ENCODE peak calls at places on chromosome 1, in seven cellular contexts. I, C, U, T, E, R and W are unnamed samples.
A peak's percentile ranks its signal among the peaks of the same experiment; 100 is the strongest.

GRCh38 chr1:153928776-153929432 is 6.1 kb upstream of the GATAD2B start:
- DNase-seq in I (no peak), C (peak; percentile 74), U (no peak), T (peak; percentile 66), E (peak; percentile 31), R (peak; percentile 39), W (no peak)

GRCh38 chr1:161044908-161045748 is 649 bp downstream of the USF1 start:
- DNase-seq in I (peak; percentile 64), C (peak; percentile 67), U (peak; percentile 24), T (peak; percentile 64), E (peak; percentile 69), R (no peak), W (peak; percentile 87)

GRCh38 chr1:156497078-156497742 is 3.4 kb downstream of the MEF2D start:
- DNase-seq in I (no peak), C (no peak), U (no peak), T (no peak), E (no peak), R (no peak), W (peak; percentile 68)

GRCh38 chr1:43666608-43667007 is 16.7 kb downstream of the KDM4A start:
- DNase-seq in I (no peak), C (no peak), U (no peak), T (no peak), E (no peak), R (no peak), W (no peak)

GRCh38 chr1:201506573-201507567 is at the start of gene CSRP1:
- DNase-seq in I (peak; percentile 67), C (peak; percentile 83), U (peak; percentile 74), T (peak; percentile 90), E (peak; percentile 90), R (peak; percentile 87), W (peak; percentile 97)

GRCh38 chr1:26083246-26083645 is 15.8 kb upstream of the TRIM63 start:
- DNase-seq in I (no peak), C (no peak), U (no peak), T (no peak), E (peak; percentile 29), R (no peak), W (no peak)

GRCh38 chr1:77282187-77282865 is 507 bp downstream of the AK5 start:
- DNase-seq in I (peak; percentile 1), C (peak; percentile 21), U (peak; percentile 10), T (no peak), E (peak; percentile 22), R (no peak), W (no peak)

GRCh38 chr1:22550021-22550420 is 13.3 kb upstream of the EPHA8 start:
- DNase-seq in I (no peak), C (no peak), U (no peak), T (no peak), E (no peak), R (no peak), W (no peak)